ENCODE peak calls at places on chromosomes 6 and 20, in nine cellular contexts. Q, T, K, R, V, I, P, F and Y are unnamed samples.
A peak's percentile ranks its signal among the peaks of the same experiment; 100 is the strongest.

GRCh38 chr6:152099816-152100618 is 292.5 kb downstream of the ESR1 start:
- DNase-seq in K (no peak), R (peak; percentile 46), Q (no peak), P (no peak), I (no peak), V (peak; percentile 67), T (peak; percentile 45), F (peak; percentile 51), Y (no peak)

GRCh38 chr6:95856876-95857364 is 158.9 kb upstream of the FUT9 start:
- DNase-seq in I (no peak), T (no peak), Q (no peak), V (no peak), R (no peak), P (no peak), F (no peak), K (no peak), Y (no peak)

GRCh38 chr6:95518630-95519227 is 58.6 kb upstream of the MANEA start:
- DNase-seq in I (no peak), T (peak; percentile 11), P (no peak), F (no peak), R (no peak), K (no peak), Q (no peak), V (no peak), Y (no peak)

GRCh38 chr6:79599725-79600259 is 31.3 kb upstream of the SH3BGRL2 start:
- DNase-seq in K (no peak), P (no peak), R (no peak), V (no peak), Q (no peak), T (no peak), I (no peak), F (no peak), Y (no peak)

GRCh38 chr20:51456511-51457280 is 85.8 kb downstream of the NFATC2 start:
- DNase-seq in I (no peak), F (peak; percentile 96), T (peak; percentile 97), K (peak; percentile 64), P (peak; percentile 89), V (peak; percentile 100), Q (peak; percentile 28), R (peak; percentile 96), Y (no peak)

GRCh38 chr6:24981385-24981758 is 45.6 kb upstream of the RIPOR2 start:
- DNase-seq in T (peak; percentile 55), P (peak; percentile 77), I (no peak), Q (no peak), F (no peak), V (no peak), R (no peak), K (no peak), Y (no peak)

GRCh38 chr6:11828185-11828897 is 49.7 kb upstream of the ADTRP start:
- DNase-seq in R (no peak), I (no peak), T (no peak), V (no peak), F (no peak), P (no peak), K (no peak), Q (no peak), Y (no peak)

GRCh38 chr20:37526839-37527637 is 638 bp downstream of the BLCAP start:
- DNase-seq in P (peak; percentile 13), Q (no peak), I (no peak), K (peak; percentile 58), T (peak; percentile 32), F (peak; percentile 29), R (no peak), V (no peak), Y (no peak)

GRCh38 chr6:157885211-157885788 is 62.3 kb downstream of the SNX9 start:
- DNase-seq in T (no peak), P (no peak), K (peak; percentile 81), Q (no peak), F (no peak), V (no peak), I (peak; percentile 78), R (no peak), Y (no peak)

GRCh38 chr6:96237656-96238347 is 222.0 kb downstream of the FUT9 start:
- DNase-seq in Q (no peak), F (no peak), T (no peak), V (no peak), P (peak; percentile 2), I (no peak), R (no peak), K (no peak), Y (no peak)

GRCh38 chr6:113654396-113654795 is 202.7 kb upstream of the MARCKS start:
- DNase-seq in F (peak; percentile 99), P (peak; percentile 77), R (peak; percentile 81), K (no peak), T (peak; percentile 88), V (peak; percentile 57), I (no peak), Q (no peak), Y (no peak)

GRCh38 chr20:56839791-56840190 is 210.7 kb downstream of the TFAP2C start:
- DNase-seq in V (no peak), P (no peak), I (no peak), K (no peak), R (no peak), F (no peak), Q (no peak), T (no peak), Y (no peak)

GRCh38 chr6:56555438-56555872 is 87.2 kb downstream of the DST start:
- DNase-seq in R (no peak), K (no peak), T (no peak), V (no peak), I (no peak), Q (no peak), F (no peak), P (peak; percentile 45), Y (no peak)

GRCh38 chr6:80673367-80673766 is 566.9 kb downstream of the BCKDHB start:
- DNase-seq in V (no peak), R (no peak), T (no peak), Q (no peak), F (no peak), P (no peak), K (no peak), I (no peak), Y (no peak)

GRCh38 chr6:152300517-152300916 is 336.6 kb downstream of the SYNE1 start:
- DNase-seq in T (no peak), I (peak; percentile 32), Q (no peak), P (no peak), V (no peak), F (no peak), K (no peak), R (no peak), Y (no peak)

GRCh38 chr20:62062661-62063600 is 2.8 kb downstream of the TAF4 start:
- DNase-seq in P (no peak), F (no peak), K (peak; percentile 60), V (no peak), Q (no peak), R (no peak), I (no peak), T (no peak), Y (no peak)

GRCh38 chr20:199996-200395 is 10.5 kb upstream of the DEFB128 start:
- DNase-seq in P (no peak), I (no peak), F (peak; percentile 80), K (no peak), Q (no peak), V (no peak), T (peak; percentile 10), R (no peak), Y (no peak)